ENCODE peak calls at places on chromosomes 16 and 17, in four cellular contexts. K, F, P and H are unnamed samples.

GRCh38 chr16:56657555-56658430 is at the start of gene MT1F:
- DNase-seq in K (peak), P (no peak), F (no peak), H (peak)

GRCh38 chr17:61862105-61862574 is 1.2 kb downstream of the BRIP1 start:
- DNase-seq in K (no peak), P (peak), F (no peak), H (no peak)

GRCh38 chr16:29992371-29992967 is 2.9 kb downstream of the HIRIP3 start:
- DNase-seq in P (no peak), K (no peak), F (peak), H (no peak)

GRCh38 chr17:12900474-12900873 is 111.2 kb downstream of the ARHGAP44 start:
- DNase-seq in K (no peak), F (no peak), P (no peak), H (no peak)

GRCh38 chr17:75777243-75777922 is 7.2 kb upstream of the UNK start:
- DNase-seq in F (no peak), K (no peak), P (no peak), H (no peak)

GRCh38 chr16:16945207-16945606 is 525.6 kb downstream of the XYLT1 start:
- DNase-seq in P (no peak), F (no peak), K (no peak), H (no peak)

GRCh38 chr17:5794881-5795486 is 210.7 kb upstream of the NLRP1 start:
- DNase-seq in K (no peak), P (no peak), F (no peak), H (no peak)

GRCh38 chr16:85635545-85636140 is 22.5 kb downstream of the GSE1 start:
- DNase-seq in F (no peak), P (no peak), K (no peak), H (no peak)

GRCh38 chr17:9517396-9517795 is 58.2 kb downstream of the STX8 start:
- DNase-seq in F (no peak), K (no peak), P (no peak), H (no peak)

GRCh38 chr16:71625113-71625850 is 702 bp upstream of the MARVELD3 start:
- DNase-seq in K (no peak), P (no peak), F (no peak), H (no peak)

GRCh38 chr16:526181-527014 is 1.1 kb upstream of the CAPN15 start:
- DNase-seq in F (no peak), K (no peak), P (peak), H (no peak)

GRCh38 chr17:37493249-37494027 is 3.7 kb downstream of the DUSP14 start:
- DNase-seq in F (peak), K (no peak), P (no peak), H (no peak)

GRCh38 chr17:63433746-63434591 is 12.1 kb downstream of the CYB561 start:
- DNase-seq in F (peak), P (peak), K (no peak), H (no peak)

GRCh38 chr17:4950757-4951204 is at the start of gene ENO3:
- DNase-seq in P (peak), K (no peak), F (no peak), H (no peak)

GRCh38 chr16:11258553-11259287 is 2.7 kb upstream of the SOCS1 start:
- DNase-seq in P (no peak), F (no peak), K (no peak), H (no peak)

GRCh38 chr16:8346291-8346690 is 244.0 kb downstream of the TMEM114 start:
- DNase-seq in F (no peak), P (no peak), K (no peak), H (no peak)

GRCh38 chr16:85220125-85220839 is 108.0 kb upstream of the CIBAR2 start:
- DNase-seq in F (no peak), K (no peak), P (peak), H (no peak)

GRCh38 chr16:85564277-85565051 is 48.7 kb upstream of the GSE1 start:
- DNase-seq in K (no peak), P (no peak), F (no peak), H (no peak)

GRCh38 chr17:80749611-80750010 is 205.0 kb downstream of the RPTOR start:
- DNase-seq in K (no peak), P (no peak), F (no peak), H (no peak)

GRCh38 chr16:79362312-79362970 is 238.1 kb downstream of the MAF start:
- DNase-seq in P (no peak), F (no peak), K (no peak), H (no peak)

GRCh38 chr17:70797166-70797565 is 627.8 kb downstream of the KCNJ2 start:
- DNase-seq in P (no peak), F (no peak), K (no peak), H (no peak)

GRCh38 chr17:66636111-66636510 is 198.8 kb upstream of the CACNG5 start:
- DNase-seq in K (no peak), F (peak), P (no peak), H (no peak)

GRCh38 chr16:2190659-2191445 is 5.6 kb downstream of the CASKIN1 start:
- DNase-seq in K (no peak), P (no peak), F (no peak), H (no peak)

GRCh38 chr16:87860553-87861299 is 8.6 kb downstream of the SLC7A5 start:
- DNase-seq in F (no peak), K (no peak), P (no peak), H (no peak)

GRCh38 chr17:57255776-57256681 is at the start of gene MSI2:
- DNase-seq in P (peak), K (peak), F (peak), H (peak)

GRCh38 chr16:85253127-85253941 is 141.1 kb upstream of the CIBAR2 start:
- DNase-seq in P (peak), F (no peak), K (peak), H (peak)

GRCh38 chr16:19393226-19394074 is 24.2 kb upstream of the TMC5 start:
- DNase-seq in P (no peak), K (no peak), F (no peak), H (no peak)

GRCh38 chr16:64102654-64103053 is 1019.2 kb downstream of the CDH11 start:
- DNase-seq in K (no peak), P (no peak), F (no peak), H (no peak)

GRCh38 chr17:59761385-59762021 is 54.0 kb downstream of the VMP1 start:
- DNase-seq in F (no peak), P (no peak), K (no peak), H (no peak)

GRCh38 chr16:81446318-81447275 is 2.0 kb downstream of the CMIP start:
- DNase-seq in K (no peak), F (no peak), P (no peak), H (peak)